ENCODE peak calls at places on chromosomes 13 and 19, in four cellular contexts. I is aorta, R is suprapubic skin, K is pancreas. H is an unnamed sample. For H3K36me3 and H3K4me1, the result is how much of the 10 kb centered on the place peaks cover.

GRCh38 chr19:7456964-7457541 is 31.8 kb downstream of the PEX11G start:
- DNase-seq in I (no peak), K (no peak), R (no peak), H (no peak)

GRCh38 chr13:49240017-49240416 is 7.7 kb upstream of the CDADC1 start:
- DNase-seq in I (no peak), R (no peak), K (no peak), H (peak)

GRCh38 chr13:21745307-21745706 is 74.4 kb downstream of the FGF9 start:
- DNase-seq in K (no peak), I (no peak), R (no peak), H (no peak)

GRCh38 chr19:7871530-7872305 is 2.5 kb downstream of the PRR36 start:
- DNase-seq in R (peak), I (peak), K (peak), H (peak)

GRCh38 chr13:28542804-28543203 is 47.9 kb upstream of the FLT1 start:
- DNase-seq in I (no peak), K (no peak), R (no peak), H (no peak)

GRCh38 chr13:111630411-111630810 is 310.0 kb downstream of the TEX29 start:
- DNase-seq in I (no peak), R (no peak), K (no peak), H (no peak)

GRCh38 chr13:20608438-20609020 is 41.6 kb downstream of the IFT88 start:
- DNase-seq in I (no peak), K (no peak), R (no peak), H (no peak)

GRCh38 chr19:6273701-6274601 is 5.8 kb downstream of the MLLT1 start:
- DNase-seq in I (peak), K (peak), R (peak), H (no peak)

GRCh38 chr19:35931874-35932202 is 4.3 kb upstream of the LRFN3 start:
- DNase-seq in R (no peak), I (no peak), K (no peak), H (no peak)

GRCh38 chr13:111210082-111210481 is 95.0 kb downstream of the ARHGEF7 start:
- DNase-seq in I (no peak), R (no peak), K (no peak), H (no peak)

GRCh38 chr19:35298561-35298972 is 6.6 kb downstream of the MAG start:
- DNase-seq in K (no peak), R (no peak), I (no peak), H (no peak)

GRCh38 chr13:59946924-59947323 is 216.8 kb downstream of the DIAPH3 start:
- DNase-seq in K (no peak), R (no peak), I (no peak), H (no peak)

GRCh38 chr13:20442798-20443381 is 82.8 kb downstream of the CRYL1 start:
- DNase-seq in I (no peak), K (peak), R (no peak), H (no peak)

GRCh38 chr13:109971745-109972090 is 185.3 kb upstream of the IRS2 start:
- DNase-seq in K (no peak), R (no peak), I (no peak), H (no peak)

GRCh38 chr13:110907951-110908898 is 6.6 kb downstream of the ANKRD10 start:
- DNase-seq in R (no peak), K (peak), I (no peak), H (no peak)

GRCh38 chr19:39705578-39706188 is 1.4 kb downstream of the LGALS14 start:
- DNase-seq in I (no peak), R (no peak), K (no peak), H (peak)

GRCh38 chr19:54136864-54137113 is 773 bp upstream of the CNOT3 start:
- DNase-seq in R (no peak), K (no peak), I (no peak), H (no peak)

GRCh38 chr19:1507763-1508506 is 4.9 kb downstream of the ADAMTSL5 start:
- DNase-seq in K (peak), I (peak), R (peak), H (peak)

GRCh38 chr19:32224371-32225244 is 120.8 kb upstream of the ZNF507 start:
- DNase-seq in R (no peak), K (peak), I (peak), H (no peak)

GRCh38 chr19:33297401-33298145 is 4.8 kb downstream of the CEBPA start:
- DNase-seq in R (peak), I (no peak), K (no peak), H (no peak)

GRCh38 chr19:30662211-30662861 is 290.2 kb downstream of the ZNF536 start:
- DNase-seq in I (no peak), K (peak), R (no peak), H (no peak)

GRCh38 chr13:46572758-46573384 is 19.9 kb downstream of the LRCH1 start:
- DNase-seq in K (no peak), R (no peak), I (no peak), H (no peak)

GRCh38 chr13:20230913-20231838 is 943 bp downstream of the GJB6 start:
- DNase-seq in R (peak), K (no peak), I (no peak), H (no peak)

GRCh38 chr13:51449018-51449417 is 3.8 kb downstream of the INTS6 start:
- DNase-seq in K (no peak), I (no peak), R (no peak), H (no peak)

GRCh38 chr13:32642858-32643257 is 56.6 kb downstream of the PDS5B start:
- DNase-seq in K (no peak), I (no peak), R (no peak), H (no peak)

GRCh38 chr19:17659996-17660395 is 28.2 kb downstream of the UNC13A start:
- DNase-seq in R (no peak), I (no peak), K (no peak), H (no peak)

GRCh38 chr13:97212540-97213146 is 9.5 kb upstream of the MBNL2 start:
- DNase-seq in K (no peak), R (no peak), I (no peak), H (no peak)

GRCh38 chr19:32227561-32228165 is 117.7 kb upstream of the ZNF507 start:
- DNase-seq in I (no peak), R (no peak), K (no peak), H (no peak)

GRCh38 chr13:28488376-28489005 is 6.4 kb downstream of the FLT1 start:
- DNase-seq in K (no peak), R (no peak), I (no peak), H (no peak)

GRCh38 chr13:80630685-80631121 is 289.8 kb upstream of the SPRY2 start:
- DNase-seq in K (no peak), R (no peak), I (no peak), H (no peak)

GRCh38 chr19:49677232-49677881 is at the start of gene PRMT1:
- DNase-seq in R (no peak), K (peak), I (no peak), H (peak)

GRCh38 chr19:1379961-1380489 is 3.7 kb upstream of the NDUFS7 start:
- DNase-seq in I (no peak), R (no peak), K (peak), H (no peak)

GRCh38 chr13:27219611-27220010 is 31.7 kb upstream of the RPL21 start:
- DNase-seq in K (no peak), I (no peak), R (peak), H (no peak)

GRCh38 chr19:17484520-17485180 is 14.3 kb downstream of the SLC27A1 start:
- DNase-seq in I (no peak), R (no peak), K (peak), H (no peak)

GRCh38 chr19:2488942-2489731 is 13.2 kb downstream of the GADD45B start:
- DNase-seq in I (peak), K (peak), R (no peak), H (no peak)

DNA sequence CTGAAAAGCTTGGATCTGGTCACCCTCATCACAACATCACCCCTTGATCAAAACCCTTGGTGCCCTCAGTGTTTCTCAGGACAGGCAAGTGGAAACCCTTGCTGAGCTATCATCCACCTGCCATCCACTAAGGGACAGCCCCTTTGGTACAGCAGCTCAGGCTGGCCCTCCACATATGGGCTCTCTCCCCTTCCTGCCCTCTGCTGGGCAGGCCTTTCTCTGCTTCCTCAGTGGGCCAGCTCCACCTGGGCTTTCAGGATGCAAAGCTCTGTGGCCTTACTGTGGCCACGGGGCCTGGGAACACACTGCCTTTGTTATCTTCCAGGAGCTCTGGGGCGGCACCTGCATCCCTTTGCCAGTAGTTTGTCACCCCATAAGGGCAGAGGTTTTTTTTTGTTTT is 4.9 kb downstream of the SUGP1 start:
- DNase-seq in R (no peak), I (no peak), K (no peak), H (no peak)
- H3K36me3 ChIP-seq in R (under half), I (under half), K (under half), H (under half)

GRCh38 chr19:47241919-47242644 is 11.1 kb upstream of the BBC3 start:
- DNase-seq in I (no peak), R (no peak), K (no peak), H (peak)

GRCh38 chr19:47240561-47240960 is 9.6 kb upstream of the BBC3 start:
- DNase-seq in I (no peak), K (no peak), R (no peak), H (no peak)

GRCh38 chr19:47240996-47241918 is 10.3 kb upstream of the BBC3 start:
- DNase-seq in K (peak), R (no peak), I (peak), H (peak)

GRCh38 chr19:47243776-47244547 is 12.4 kb upstream of the CCDC9 start:
- DNase-seq in K (peak), R (peak), I (peak), H (peak)

GRCh38 chr19:47243364-47243775 is 12.4 kb upstream of the BBC3 start:
- DNase-seq in R (no peak), I (no peak), K (no peak), H (no peak)
- H3K4me1 ChIP-seq in R (under half), I (under half), K (under half), H (half or more)

GRCh38 chr13:105567951-105568510 is 967.4 kb downstream of the EFNB2 start:
- DNase-seq in K (no peak), R (no peak), I (no peak), H (no peak)

GRCh38 chr13:105569816-105570215 is 965.6 kb downstream of the EFNB2 start:
- DNase-seq in I (no peak), R (no peak), K (no peak), H (no peak)

GRCh38 chr13:105565328-105565727 is 970.1 kb downstream of the EFNB2 start:
- DNase-seq in R (no peak), K (no peak), I (no peak), H (no peak)
- H3K4me3 ChIP-seq in R (no peak), K (no peak), I (no peak), H (no peak)

GRCh38 chr19:45364696-45365095 is 5.7 kb downstream of the ERCC2 start:
- DNase-seq in I (no peak), K (no peak), R (no peak), H (no peak)
- H3K36me3 ChIP-seq in I (under half), K (under half), R (under half), H (under half)